ENCODE peak calls at places on chromosomes 13 and 19, in ten cellular contexts. E is COLO829; L is hypothalamus; D is RCC 7860; O is COR-L47; P is effector CD4-positive, alpha-beta T cell; B is C1 segment of cervical spinal cord; T is SK-N-SH; A is stomach; S is astrocyte of the spinal cord. C is an unnamed sample.

GRCh38 chr19:23310729-23311211 is 60.6 kb upstream of the ZNF724 start:
- DNase-seq in E (no peak), L (no peak), D (no peak), O (no peak), P (no peak), B (no peak), T (no peak), A (no peak), S (no peak), C (no peak)

GRCh38 chr19:38224014-38224862 is at the start of gene DPF1:
- DNase-seq in E (peak), L (no peak), D (peak), O (peak), P (no peak), B (peak), T (peak), A (peak), S (peak), C (peak)

GRCh38 chr19:53671621-53672111 is 39.9 kb downstream of the DPRX start:
- DNase-seq in E (no peak), L (no peak), D (no peak), O (no peak), P (no peak), B (no peak), T (no peak), A (no peak), S (no peak), C (no peak)

GRCh38 chr13:98807774-98808173 is 55.3 kb upstream of the SLC15A1 start:
- DNase-seq in E (no peak), L (no peak), D (no peak), O (no peak), P (no peak), B (no peak), T (no peak), A (no peak), S (no peak), C (no peak)

GRCh38 chr13:112438094-112438493 is 61.9 kb downstream of the SPACA7 start:
- DNase-seq in E (no peak), L (no peak), D (no peak), O (no peak), P (no peak), B (no peak), T (no peak), A (no peak), S (no peak), C (peak)

GRCh38 chr13:24159921-24160324 is 597 bp upstream of the SPATA13 start:
- DNase-seq in E (no peak), L (no peak), D (peak), O (no peak), P (no peak), B (no peak), T (peak), A (no peak), S (no peak), C (no peak)

GRCh38 chr19:3008994-3009393 is 20.1 kb downstream of the TLE2 start:
- DNase-seq in E (no peak), L (no peak), D (no peak), O (no peak), P (no peak), B (no peak), T (no peak), A (no peak), S (no peak), C (no peak)

GRCh38 chr13:99796175-99796819 is 175.3 kb downstream of the ZIC5 start:
- DNase-seq in E (peak), L (no peak), D (peak), O (no peak), P (no peak), B (no peak), T (no peak), A (no peak), S (peak), C (no peak)

GRCh38 chr19:19738564-19738963 is 5.7 kb upstream of the ZNF14 start:
- DNase-seq in E (no peak), L (no peak), D (no peak), O (no peak), P (no peak), B (no peak), T (peak), A (no peak), S (no peak), C (no peak)

GRCh38 chr19:28710278-28710677 is 502.7 kb downstream of the UQCRFS1 start:
- DNase-seq in E (peak), L (no peak), D (peak), O (peak), P (no peak), B (no peak), T (peak), A (no peak), S (peak), C (no peak)

GRCh38 chr13:98480915-98481510 is 95.9 kb downstream of the STK24 start:
- DNase-seq in E (no peak), L (no peak), D (no peak), O (no peak), P (no peak), B (no peak), T (peak), A (no peak), S (no peak), C (peak)